ENCODE peak calls at places on chromosomes 1 and 21, in eight cellular contexts. One of them, this sample, is unnamed.

GRCh38 chr1:30126839-30127238 is 596.5 kb downstream of the MATN1 start:
- DNase-seq in sigmoid colon: no peak
- DNase-seq in AG10803: no peak
- DNase-seq in AG09309: no peak
- DNase-seq in HepG2: no peak
- DNase-seq in OCI-LY7: no peak
- DNase-seq in IMR-90: no peak
- DNase-seq in pancreas: no peak
- DNase-seq in this sample: no peak

GRCh38 chr1:214021321-214021720 is 33.5 kb downstream of the PROX1 start:
- DNase-seq in sigmoid colon: no peak
- DNase-seq in AG10803: no peak
- DNase-seq in AG09309: no peak
- DNase-seq in HepG2: no peak
- DNase-seq in OCI-LY7: no peak
- DNase-seq in IMR-90: no peak
- DNase-seq in pancreas: no peak
- DNase-seq in this sample: no peak

GRCh38 chr1:160777486-160778089 is 18.4 kb upstream of the LY9 start:
- DNase-seq in sigmoid colon: no peak
- DNase-seq in AG10803: no peak
- DNase-seq in AG09309: no peak
- DNase-seq in HepG2: peak
- DNase-seq in OCI-LY7: peak
- DNase-seq in IMR-90: no peak
- DNase-seq in pancreas: no peak
- DNase-seq in this sample: peak

GRCh38 chr1:114715952-114716303 is 643 bp downstream of the NRAS start:
- DNase-seq in sigmoid colon: no peak
- DNase-seq in AG10803: peak
- DNase-seq in AG09309: no peak
- DNase-seq in HepG2: no peak
- DNase-seq in OCI-LY7: no peak
- DNase-seq in IMR-90: no peak
- DNase-seq in pancreas: no peak
- DNase-seq in this sample: no peak

GRCh38 chr1:153611024-153611352 is 1.9 kb downstream of the S100A16 start:
- DNase-seq in sigmoid colon: no peak
- DNase-seq in AG10803: peak
- DNase-seq in AG09309: no peak
- DNase-seq in HepG2: no peak
- DNase-seq in OCI-LY7: no peak
- DNase-seq in IMR-90: no peak
- DNase-seq in pancreas: no peak
- DNase-seq in this sample: no peak

GRCh38 chr1:84603223-84603622 is 29.0 kb upstream of the CTBS start:
- DNase-seq in sigmoid colon: no peak
- DNase-seq in AG10803: peak
- DNase-seq in AG09309: no peak
- DNase-seq in HepG2: no peak
- DNase-seq in OCI-LY7: no peak
- DNase-seq in IMR-90: peak
- DNase-seq in pancreas: no peak
- DNase-seq in this sample: no peak

GRCh38 chr21:44010429-44010828 is 1.7 kb upstream of the TRAPPC10 start:
- DNase-seq in sigmoid colon: no peak
- DNase-seq in AG10803: no peak
- DNase-seq in AG09309: no peak
- DNase-seq in HepG2: peak
- DNase-seq in OCI-LY7: no peak
- DNase-seq in IMR-90: no peak
- DNase-seq in pancreas: no peak
- DNase-seq in this sample: no peak

GRCh38 chr1:203136409-203137042 is 9.0 kb downstream of the ADORA1 start:
- DNase-seq in sigmoid colon: peak
- DNase-seq in AG10803: no peak
- DNase-seq in AG09309: no peak
- DNase-seq in HepG2: no peak
- DNase-seq in OCI-LY7: no peak
- DNase-seq in IMR-90: no peak
- DNase-seq in pancreas: peak
- DNase-seq in this sample: no peak

GRCh38 chr1:54965624-54966340 is 14.6 kb upstream of the TMEM61 start:
- DNase-seq in sigmoid colon: peak
- DNase-seq in AG10803: peak
- DNase-seq in AG09309: no peak
- DNase-seq in HepG2: no peak
- DNase-seq in OCI-LY7: peak
- DNase-seq in IMR-90: peak
- DNase-seq in pancreas: no peak
- DNase-seq in this sample: peak

GRCh38 chr1:23797478-23798448 is 2.8 kb downstream of the GALE start:
- DNase-seq in sigmoid colon: no peak
- DNase-seq in AG10803: no peak
- DNase-seq in AG09309: no peak
- DNase-seq in HepG2: no peak
- DNase-seq in OCI-LY7: no peak
- DNase-seq in IMR-90: no peak
- DNase-seq in pancreas: no peak
- DNase-seq in this sample: no peak

GRCh38 chr1:23799570-23800395 is 771 bp downstream of the GALE start:
- DNase-seq in sigmoid colon: no peak
- DNase-seq in AG10803: peak
- DNase-seq in AG09309: no peak
- DNase-seq in HepG2: peak
- DNase-seq in OCI-LY7: no peak
- DNase-seq in IMR-90: peak
- DNase-seq in pancreas: peak
- DNase-seq in this sample: peak

GRCh38 chr1:23800396-23801337 is at the start of gene GALE:
- DNase-seq in sigmoid colon: peak
- DNase-seq in AG10803: peak
- DNase-seq in AG09309: peak
- DNase-seq in HepG2: peak
- DNase-seq in OCI-LY7: peak
- DNase-seq in IMR-90: peak
- DNase-seq in pancreas: peak
- DNase-seq in this sample: peak

GRCh38 chr1:23799255-23799569 is 1.3 kb downstream of the GALE start:
- DNase-seq in sigmoid colon: no peak
- DNase-seq in AG10803: no peak
- DNase-seq in AG09309: no peak
- DNase-seq in HepG2: no peak
- DNase-seq in OCI-LY7: no peak
- DNase-seq in IMR-90: no peak
- DNase-seq in pancreas: no peak
- DNase-seq in this sample: no peak

DNA sequence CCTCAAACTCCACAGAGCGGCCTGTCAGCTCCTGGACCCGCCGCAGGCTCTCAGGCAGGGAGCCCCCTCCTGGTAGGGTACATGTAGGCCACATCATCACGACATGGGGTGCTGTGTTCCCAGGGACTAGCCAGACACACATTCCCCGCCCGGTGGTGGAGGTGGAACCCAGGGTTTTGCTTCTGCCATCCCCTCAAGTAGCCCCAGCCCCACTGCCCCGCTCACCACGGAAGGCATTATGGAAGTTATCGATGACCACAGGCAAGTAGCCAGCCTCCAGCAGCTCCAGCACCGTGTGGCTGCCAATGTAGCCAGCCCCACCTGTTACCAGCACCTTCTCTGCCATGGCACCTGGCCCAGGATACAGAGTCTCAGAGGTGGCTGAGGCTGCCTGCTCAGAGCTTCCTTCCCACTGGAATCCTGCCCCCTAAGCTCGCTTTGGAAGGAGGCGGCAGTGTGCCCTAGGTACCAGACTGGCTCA is 1.9 kb downstream of the GALE start:
- DNase-seq in sigmoid colon: no peak
- DNase-seq in AG10803: no peak
- DNase-seq in AG09309: no peak
- DNase-seq in HepG2: no peak
- DNase-seq in OCI-LY7: no peak
- DNase-seq in IMR-90: no peak
- DNase-seq in pancreas: peak
- DNase-seq in this sample: no peak
- TF ChIP-seq CTCF in sigmoid colon: no peak
- TF ChIP-seq CTCF in AG10803: no peak
- TF ChIP-seq CTCF in AG09309: no peak
- TF ChIP-seq CTCF in HepG2: peak
- TF ChIP-seq CTCF in OCI-LY7: peak
- TF ChIP-seq CTCF in IMR-90: peak
- TF ChIP-seq CTCF in pancreas: no peak
- TF ChIP-seq CTCF in this sample: no peak

DNA sequence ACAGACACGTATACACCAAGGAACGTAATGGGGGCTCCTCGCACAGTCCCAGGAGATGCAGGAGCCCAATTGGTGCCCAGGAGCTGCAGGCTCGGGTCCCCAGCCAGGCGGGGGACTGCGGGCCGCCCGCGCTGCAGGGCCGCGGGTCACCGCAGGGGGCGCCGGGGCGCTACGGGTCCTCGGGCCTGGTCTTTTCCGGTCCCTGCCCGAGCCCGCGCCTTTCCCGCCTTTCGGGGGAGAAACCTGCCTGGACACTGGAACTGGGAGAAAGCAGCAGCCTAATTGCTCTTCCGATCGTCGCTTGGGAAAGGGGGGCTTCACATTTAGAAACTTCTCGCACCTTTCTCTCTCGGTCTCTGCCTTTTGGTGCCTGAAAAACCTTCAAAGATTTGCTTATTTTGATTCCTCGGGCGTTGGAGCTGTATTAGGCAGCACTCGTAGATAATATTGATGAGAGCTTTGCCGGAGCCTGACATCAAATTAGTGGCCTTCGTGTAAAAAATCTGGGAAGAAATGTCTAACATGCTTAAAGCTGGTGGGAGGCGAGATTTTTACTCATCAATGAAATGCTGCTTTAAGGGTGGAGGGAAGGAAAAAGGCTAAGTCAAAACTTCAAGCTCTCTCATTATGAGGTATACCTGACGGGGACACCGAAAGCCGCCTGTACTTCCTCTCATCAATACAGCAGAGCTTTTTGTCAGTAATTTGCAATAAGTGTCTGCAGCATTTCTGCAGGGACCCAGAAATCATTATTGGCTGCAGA is 12.6 kb upstream of the BARHL2 start:
- DNase-seq in sigmoid colon: no peak
- DNase-seq in AG10803: no peak
- DNase-seq in AG09309: no peak
- DNase-seq in HepG2: no peak
- DNase-seq in OCI-LY7: peak
- DNase-seq in IMR-90: no peak
- DNase-seq in pancreas: no peak
- DNase-seq in this sample: no peak
- TF ChIP-seq CTCF in sigmoid colon: no peak
- TF ChIP-seq CTCF in AG10803: no peak
- TF ChIP-seq CTCF in AG09309: no peak
- TF ChIP-seq CTCF in HepG2: peak
- TF ChIP-seq CTCF in OCI-LY7: peak
- TF ChIP-seq CTCF in IMR-90: peak
- TF ChIP-seq CTCF in pancreas: no peak
- TF ChIP-seq CTCF in this sample: peak

GRCh38 chr21:32581732-32582131 is 3.6 kb downstream of the TCP10L start:
- DNase-seq in sigmoid colon: no peak
- DNase-seq in AG10803: no peak
- DNase-seq in AG09309: no peak
- DNase-seq in HepG2: no peak
- DNase-seq in OCI-LY7: no peak
- DNase-seq in IMR-90: no peak
- DNase-seq in pancreas: no peak
- DNase-seq in this sample: no peak

GRCh38 chr21:32580949-32581348 is 4.4 kb downstream of the TCP10L start:
- DNase-seq in sigmoid colon: no peak
- DNase-seq in AG10803: no peak
- DNase-seq in AG09309: no peak
- DNase-seq in HepG2: no peak
- DNase-seq in OCI-LY7: no peak
- DNase-seq in IMR-90: no peak
- DNase-seq in pancreas: no peak
- DNase-seq in this sample: no peak

GRCh38 chr21:32576011-32576410 is 9.3 kb downstream of the TCP10L start:
- DNase-seq in sigmoid colon: no peak
- DNase-seq in AG10803: no peak
- DNase-seq in AG09309: no peak
- DNase-seq in HepG2: no peak
- DNase-seq in OCI-LY7: no peak
- DNase-seq in IMR-90: no peak
- DNase-seq in pancreas: no peak
- DNase-seq in this sample: no peak

GRCh38 chr21:32574946-32575925 is 10.1 kb downstream of the TCP10L start:
- DNase-seq in sigmoid colon: no peak
- DNase-seq in AG10803: no peak
- DNase-seq in AG09309: no peak
- DNase-seq in HepG2: no peak
- DNase-seq in OCI-LY7: no peak
- DNase-seq in IMR-90: no peak
- DNase-seq in pancreas: no peak
- DNase-seq in this sample: no peak

DNA sequence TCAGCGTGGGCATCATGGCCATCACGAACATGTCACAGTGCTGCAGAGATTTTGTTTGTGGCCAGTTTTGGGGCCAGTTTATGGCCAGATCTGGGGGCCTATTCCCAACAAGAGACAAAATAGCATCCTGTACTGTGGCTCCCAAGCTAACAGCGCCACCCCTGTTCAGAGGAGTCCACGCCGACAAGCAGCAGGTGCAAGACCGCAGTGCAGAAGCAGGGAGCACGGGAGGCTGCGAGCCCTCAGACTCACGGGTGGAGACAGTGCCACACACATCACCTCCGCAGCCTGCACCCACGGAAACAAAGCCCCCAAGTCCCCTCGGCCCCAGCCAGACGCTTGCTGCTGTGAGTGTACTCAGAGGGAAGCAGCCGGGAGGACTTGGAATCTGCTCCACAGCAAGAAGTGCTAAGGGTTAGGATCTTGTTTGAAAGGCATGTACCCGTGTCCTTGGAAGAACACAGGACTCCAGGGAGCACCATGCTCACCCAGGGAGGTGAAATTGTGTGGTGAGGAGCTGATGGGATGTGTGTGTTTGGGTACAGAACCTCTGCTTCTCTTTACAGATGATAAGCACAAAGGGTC is 7.1 kb downstream of the TCP10L start:
- DNase-seq in sigmoid colon: no peak
- DNase-seq in AG10803: peak
- DNase-seq in AG09309: no peak
- DNase-seq in HepG2: no peak
- DNase-seq in OCI-LY7: peak
- DNase-seq in IMR-90: peak
- DNase-seq in pancreas: no peak
- DNase-seq in this sample: no peak
- TF ChIP-seq CTCF in sigmoid colon: no peak
- TF ChIP-seq CTCF in AG10803: peak
- TF ChIP-seq CTCF in AG09309: peak
- TF ChIP-seq CTCF in HepG2: peak
- TF ChIP-seq CTCF in OCI-LY7: peak
- TF ChIP-seq CTCF in IMR-90: peak
- TF ChIP-seq CTCF in pancreas: no peak
- TF ChIP-seq CTCF in this sample: peak

DNA sequence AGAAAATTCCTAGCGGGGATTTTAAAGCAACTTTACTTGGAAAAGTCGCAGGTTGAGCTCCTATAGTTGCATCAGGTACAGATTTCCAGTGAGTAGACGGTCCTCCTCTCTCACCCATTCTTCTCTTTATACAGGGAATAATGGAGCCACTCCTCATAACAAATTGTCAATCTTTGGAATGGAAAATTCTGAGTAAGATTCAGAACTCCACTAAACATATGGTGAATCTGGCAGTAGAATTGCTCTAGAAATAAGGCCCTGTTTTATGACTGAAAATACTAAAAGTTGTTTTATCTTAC is 1.5 kb downstream of the NTNG1 start:
- DNase-seq in sigmoid colon: no peak
- DNase-seq in AG10803: no peak
- DNase-seq in AG09309: no peak
- DNase-seq in HepG2: no peak
- DNase-seq in OCI-LY7: no peak
- DNase-seq in IMR-90: no peak
- DNase-seq in pancreas: no peak
- DNase-seq in this sample: no peak
- TF ChIP-seq CTCF in sigmoid colon: no peak
- TF ChIP-seq CTCF in AG10803: no peak
- TF ChIP-seq CTCF in AG09309: no peak
- TF ChIP-seq CTCF in HepG2: no peak
- TF ChIP-seq CTCF in OCI-LY7: peak
- TF ChIP-seq CTCF in IMR-90: no peak
- TF ChIP-seq CTCF in pancreas: no peak
- TF ChIP-seq CTCF in this sample: no peak